ENCODE peak calls at places on chromosomes 1 and 21, in ten cellular contexts. A is mammary epithelial cell, B is pancreas, N is sigmoid colon, W is tibial nerve, F is left ventricle myocardium inferior, O is thyroid gland, P is stomach, T is Peyer's patch, K is ovary. L is an unnamed sample. For H3K27me3, the result is how much of the 10 kb centered on the place peaks cover.

GRCh38 chr21:43868461-43868860 is 3.4 kb downstream of the AGPAT3 start:
- DNase-seq in B (no peak), N (no peak), T (no peak), P (peak), W (no peak), F (no peak), K (no peak), O (peak), A (peak), L (no peak)

GRCh38 chr1:112937495-112937894 is 18.5 kb downstream of the SLC16A1 start:
- DNase-seq in W (no peak), B (no peak), F (no peak), N (no peak), O (no peak), P (no peak), K (no peak), T (no peak), A (no peak), L (no peak)

GRCh38 chr1:161801955-161802354 is 35.8 kb downstream of the ATF6 start:
- DNase-seq in P (no peak), B (no peak), N (peak), A (no peak), W (no peak), O (peak), F (no peak), K (no peak), T (no peak), L (no peak)

GRCh38 chr1:35115459-35116383 is 36.5 kb downstream of the ZMYM1 start:
- DNase-seq in W (no peak), P (no peak), N (no peak), B (no peak), K (no peak), A (no peak), T (no peak), O (no peak), F (no peak), L (no peak)

GRCh38 chr1:145891143-145891542 is 5.5 kb upstream of the ANKRD35 start:
- DNase-seq in W (no peak), F (no peak), P (peak), N (no peak), T (no peak), B (no peak), K (no peak), O (no peak), A (peak), L (no peak)

GRCh38 chr1:234777850-234778214 is 167.9 kb upstream of the IRF2BP2 start:
- DNase-seq in T (no peak), K (no peak), P (no peak), B (peak), O (no peak), N (no peak), W (no peak), A (no peak), F (no peak), L (no peak)

GRCh38 chr1:41751804-41752513 is 166.8 kb downstream of the HIVEP3 start:
- DNase-seq in O (no peak), P (no peak), N (peak), T (no peak), B (peak), F (no peak), W (no peak), A (no peak), K (no peak), L (no peak)

GRCh38 chr1:192933744-192934143 is 124.9 kb downstream of the RGS2 start:
- DNase-seq in W (no peak), P (no peak), O (no peak), F (no peak), B (no peak), K (no peak), T (no peak), N (no peak), A (no peak), L (no peak)

GRCh38 chr1:42179275-42179674 is 14.7 kb upstream of the GUCA2A start:
- DNase-seq in O (no peak), W (no peak), N (no peak), F (no peak), K (no peak), B (no peak), T (no peak), P (no peak), A (no peak), L (no peak)

GRCh38 chr1:185439727-185440415 is 122.8 kb upstream of the IVNS1ABP start:
- DNase-seq in N (no peak), F (no peak), O (no peak), T (no peak), B (no peak), K (no peak), W (no peak), A (peak), P (no peak), L (peak)

GRCh38 chr1:64790965-64791487 is 46.2 kb downstream of the RAVER2 start:
- DNase-seq in K (no peak), F (no peak), P (no peak), T (no peak), O (no peak), B (no peak), A (peak), N (no peak), W (no peak), L (no peak)
- TF ChIP-seq CTCF in K (no peak), F (no peak), P (no peak), T (no peak), O (no peak), B (no peak), A (no peak), N (no peak), W (no peak), L (no peak)

GRCh38 chr1:180839547-180839946 is 73.2 kb upstream of the KIAA1614 start:
- DNase-seq in W (no peak), N (no peak), B (no peak), F (no peak), P (no peak), O (no peak), K (no peak), T (no peak), A (no peak), L (no peak)
- H3K27me3 ChIP-seq in W (under half), N (under half), B (under half), F (under half), P (under half), O (under half), K (under half), T (under half), A (under half), L (under half)

DNA sequence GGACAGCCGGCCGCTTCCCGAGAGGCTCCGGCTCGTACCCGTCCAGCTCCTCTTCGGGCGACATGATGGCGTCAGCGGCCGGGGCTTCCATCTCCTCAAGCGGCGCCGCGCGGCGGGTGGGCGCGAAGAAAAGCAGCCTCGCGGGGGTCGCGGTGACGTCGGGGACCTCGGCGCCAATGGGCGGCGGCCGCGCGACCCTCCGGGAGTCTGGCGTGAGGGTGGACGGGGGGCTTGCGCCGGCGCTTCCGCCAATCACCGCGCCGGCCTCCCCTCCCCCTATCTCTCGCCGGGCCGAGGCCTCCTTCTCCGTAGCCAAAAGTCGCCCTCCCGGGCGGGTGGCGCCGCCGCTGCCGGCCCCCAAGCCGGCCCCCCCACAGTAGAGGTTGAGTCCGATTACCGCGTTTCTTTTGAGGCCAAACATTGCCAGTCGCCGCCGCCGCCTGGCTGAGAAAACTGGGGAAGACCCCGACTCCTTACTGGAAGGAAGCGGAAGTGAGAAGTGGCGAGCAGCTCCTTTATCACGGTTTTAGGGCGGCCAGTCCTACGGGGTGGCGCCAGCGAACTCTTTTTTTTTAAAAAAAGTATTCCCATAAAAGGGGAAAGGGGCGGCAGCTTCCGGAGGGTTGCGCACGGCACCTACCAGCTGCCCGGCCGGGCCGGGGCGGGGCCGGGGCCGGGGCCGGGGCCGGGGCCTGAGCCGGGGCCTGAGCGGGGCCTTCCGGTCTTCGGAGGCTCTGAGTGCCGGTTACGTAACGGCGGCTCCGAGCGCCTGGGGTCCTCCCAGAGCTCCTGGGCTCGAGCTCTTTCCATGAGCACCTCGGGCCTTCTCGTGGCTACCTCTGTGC is at the start of gene MCL1:
- DNase-seq in F (peak), T (peak), A (peak), P (peak), K (peak), W (peak), N (peak), B (peak), O (peak), L (peak)
- TF ChIP-seq CTCF in F (no peak), T (no peak), A (no peak), P (peak), K (peak), W (no peak), N (no peak), B (no peak), O (peak), L (no peak)

GRCh38 chr1:248757784-248758195 is 2.2 kb upstream of the LYPD8 start:
- DNase-seq in A (no peak), N (no peak), F (no peak), O (no peak), B (no peak), T (peak), P (no peak), W (no peak), K (no peak), L (no peak)

GRCh38 chr1:248756151-248756550 is 592 bp upstream of the LYPD8 start:
- DNase-seq in F (no peak), P (no peak), W (no peak), O (no peak), A (no peak), K (no peak), T (no peak), B (no peak), N (no peak), L (no peak)

GRCh38 chr1:248756636-248757035 is 1.1 kb upstream of the LYPD8 start:
- DNase-seq in T (no peak), N (no peak), B (no peak), O (no peak), F (no peak), K (no peak), A (no peak), W (no peak), P (no peak), L (no peak)

GRCh38 chr1:248758352-248758751 is 2.8 kb upstream of the LYPD8 start:
- DNase-seq in F (no peak), O (no peak), P (no peak), W (no peak), K (no peak), N (no peak), B (no peak), T (no peak), A (no peak), L (no peak)

DNA sequence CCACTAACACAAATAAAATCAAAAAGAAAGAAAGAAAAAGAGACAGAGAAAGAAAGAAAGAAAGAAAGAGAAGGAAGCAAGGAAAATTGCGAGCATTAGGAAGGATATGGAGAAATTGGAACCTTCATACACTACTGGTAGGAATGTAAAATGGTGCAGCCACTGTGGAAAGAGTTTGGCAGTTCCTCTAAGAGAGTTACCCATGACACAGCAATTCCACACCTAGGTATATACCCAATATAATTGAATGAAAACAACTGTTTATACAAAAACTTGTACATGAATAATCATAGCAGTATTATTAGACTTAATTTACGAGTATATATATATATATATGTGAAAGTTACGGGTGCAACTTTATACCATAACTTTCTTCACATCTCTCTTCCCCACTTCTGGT is 4.1 kb upstream of the LYPD8 start:
- DNase-seq in O (no peak), N (no peak), W (no peak), K (no peak), T (no peak), F (no peak), A (no peak), P (no peak), B (no peak), L (no peak)
- H3K27me3 ChIP-seq in O (under half), N (under half), W (under half), K (under half), T (under half), F (under half), A (under half), P (under half), B (under half), L (under half)

GRCh38 chr1:38047603-38048146 is 1.1 kb upstream of the POU3F1 start:
- DNase-seq in P (no peak), N (no peak), K (no peak), O (no peak), W (no peak), T (no peak), A (peak), B (no peak), F (no peak), L (no peak)

GRCh38 chr1:38044224-38045215 is 2.1 kb downstream of the POU3F1 start:
- DNase-seq in T (no peak), O (no peak), W (no peak), N (no peak), P (no peak), B (no peak), F (no peak), A (no peak), K (peak), L (no peak)

GRCh38 chr1:38046333-38046883 is at the start of gene POU3F1:
- DNase-seq in W (no peak), B (peak), O (no peak), T (no peak), P (no peak), N (no peak), A (no peak), K (peak), F (no peak), L (no peak)

GRCh38 chr1:38045431-38046332 is 911 bp downstream of the POU3F1 start:
- DNase-seq in W (no peak), N (no peak), A (no peak), T (no peak), O (peak), K (peak), P (no peak), B (peak), F (no peak), L (no peak)

GRCh38 chr1:38046884-38047602 is 450 bp upstream of the POU3F1 start:
- DNase-seq in O (peak), N (peak), B (peak), A (peak), T (peak), F (peak), W (peak), P (peak), K (peak), L (no peak)
- TF ChIP-seq CTCF in O (no peak), N (no peak), B (no peak), A (no peak), T (no peak), F (peak), W (no peak), P (peak), K (no peak), L (no peak)

DNA sequence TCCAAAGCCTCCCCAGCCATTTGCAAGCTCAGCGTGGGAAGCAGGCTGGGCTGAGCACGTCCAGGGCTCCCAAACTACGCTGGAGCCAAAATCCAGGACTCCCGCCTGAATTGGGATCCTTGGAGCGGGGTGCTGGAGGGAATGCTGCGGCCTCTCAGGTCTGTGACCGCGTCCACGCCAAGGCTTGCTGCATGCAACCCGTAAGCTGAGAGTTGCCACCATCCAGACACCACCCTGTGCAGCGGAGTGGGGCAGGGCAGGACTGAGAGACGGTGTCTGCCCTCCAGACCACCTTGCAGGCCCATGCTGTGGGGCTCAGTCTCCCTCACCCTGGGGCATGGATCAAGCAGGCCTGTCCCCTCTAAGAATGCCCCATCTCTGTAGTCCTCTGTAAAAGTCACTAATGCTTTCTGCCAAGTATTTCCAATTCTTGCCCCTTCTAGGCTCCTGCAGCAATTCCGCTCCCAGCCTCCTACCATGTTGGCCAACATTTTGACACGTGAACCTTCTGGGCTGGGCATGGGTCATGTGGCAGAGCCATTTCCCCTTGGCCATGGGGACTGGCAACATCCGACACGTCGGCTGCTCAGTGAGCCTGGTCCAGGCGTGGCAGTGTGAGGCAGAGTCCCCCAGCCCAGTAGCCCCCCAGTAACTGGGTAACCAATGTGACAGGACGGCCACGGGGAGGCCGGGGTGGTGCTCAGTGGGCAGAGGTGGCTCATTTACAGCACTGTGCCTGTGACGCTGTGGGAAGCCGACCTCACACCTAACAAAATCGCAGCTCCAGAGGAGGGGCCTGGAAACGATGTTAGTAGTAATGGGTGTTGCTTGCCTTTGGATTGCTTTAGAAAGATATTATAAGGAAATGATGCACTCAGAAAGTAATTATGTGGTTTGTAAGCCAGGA is 57.9 kb upstream of the PDE9A start:
- DNase-seq in A (no peak), K (no peak), F (no peak), B (no peak), W (no peak), O (no peak), P (no peak), T (no peak), N (no peak), L (no peak)
- H3K27me3 ChIP-seq in A (under half), K (under half), F (half or more), B (under half), W (under half), O (under half), P (under half), T (under half), N (under half), L (under half)

GRCh38 chr1:6731905-6732304 is 30.3 kb upstream of the DNAJC11 start:
- DNase-seq in K (no peak), P (no peak), T (no peak), B (no peak), W (no peak), F (no peak), O (no peak), N (peak), A (no peak), L (no peak)
- TF ChIP-seq CTCF in K (no peak), P (no peak), T (no peak), B (no peak), W (no peak), F (no peak), O (no peak), N (no peak), A (no peak), L (no peak)